ENCODE peak calls at places on chromosomes 5 and 9, in six cellular contexts. H, O, B, U, F and E are unnamed samples.
A peak's percentile ranks its signal among the peaks of the same experiment; 100 is the strongest.

GRCh38 chr5:141877478-141878185 is 578 bp downstream of the PCDH1 start:
- DNase-seq in F (no peak), H (peak; percentile 77), U (no peak), B (no peak), O (no peak), E (peak; percentile 40)

GRCh38 chr5:177309351-177310191 is 2.1 kb downstream of the MXD3 start:
- DNase-seq in O (peak; percentile 66), U (no peak), B (peak; percentile 68), H (peak; percentile 79), F (no peak), E (peak; percentile 65)

GRCh38 chr9:136947955-136948510 is 3.0 kb downstream of the C8G start:
- DNase-seq in U (peak; percentile 27), B (no peak), O (peak; percentile 71), H (peak; percentile 83), F (no peak), E (no peak)

GRCh38 chr9:4299006-4299795 is 667 bp downstream of the GLIS3 start:
- DNase-seq in O (peak; percentile 24), H (peak; percentile 78), B (peak; percentile 33), U (no peak), F (peak; percentile 17), E (no peak)

GRCh38 chr9:135903358-135903656 is 4.0 kb downstream of the CAMSAP1 start:
- DNase-seq in F (no peak), O (no peak), H (peak; percentile 19), B (no peak), U (no peak), E (no peak)

GRCh38 chr9:88534456-88535225 is at the start of gene NXNL2:
- DNase-seq in H (peak; percentile 91), B (peak; percentile 37), F (peak; percentile 2), U (no peak), O (peak; percentile 69), E (no peak)

GRCh38 chr5:67395790-67396418 is 199.3 kb upstream of the CD180 start:
- DNase-seq in F (no peak), B (no peak), H (no peak), U (no peak), O (no peak), E (no peak)

GRCh38 chr5:124309241-124309977 is 437.0 kb downstream of the ZNF608 start:
- DNase-seq in H (no peak), U (no peak), F (no peak), B (no peak), O (no peak), E (no peak)

GRCh38 chr9:114225534-114226288 is 70.4 kb downstream of the COL27A1 start:
- DNase-seq in B (no peak), H (no peak), U (no peak), O (no peak), F (no peak), E (no peak)

GRCh38 chr5:135246923-135247795 is 151.9 kb downstream of the MACROH2A1 start:
- DNase-seq in O (no peak), H (peak; percentile 63), F (no peak), B (no peak), U (no peak), E (no peak)

GRCh38 chr5:173762045-173762444 is 126.1 kb upstream of the CPEB4 start:
- DNase-seq in O (no peak), B (no peak), F (no peak), H (no peak), U (no peak), E (no peak)

GRCh38 chr5:159947708-159948358 is 31.6 kb downstream of the ADRA1B start:
- DNase-seq in O (no peak), F (no peak), H (no peak), B (no peak), U (no peak), E (no peak)

GRCh38 chr5:72288923-72289322 is 31.1 kb downstream of the MRPS27 start:
- DNase-seq in O (no peak), H (no peak), F (no peak), U (no peak), B (no peak), E (no peak)

GRCh38 chr9:82021198-82021597 is 32.6 kb downstream of the SPATA31D1 start:
- DNase-seq in U (no peak), H (no peak), O (no peak), F (no peak), B (no peak), E (no peak)

GRCh38 chr5:176186107-176186506 is 52.1 kb upstream of the SIMC1 start:
- DNase-seq in B (no peak), O (no peak), H (no peak), U (no peak), F (no peak), E (no peak)

GRCh38 chr5:98768160-98769005 is 5.1 kb upstream of the RGMB start:
- DNase-seq in H (peak; percentile 62), F (no peak), O (no peak), U (peak; percentile 25), B (peak; percentile 25), E (no peak)

GRCh38 chr5:137231535-137231934 is 267.6 kb downstream of the SPOCK1 start:
- DNase-seq in F (no peak), O (no peak), H (no peak), B (no peak), U (no peak), E (no peak)